ENCODE peak calls at places on chromosomes 11 and 22, in eight cellular contexts. One of them, this sample, is unnamed.

GRCh38 chr11:118914178-118914918 is 11.4 kb downstream of the BCL9L start:
- DNase-seq in iris pigment epithelial cell: no peak
- DNase-seq in stimulated activated CD8-positive, alpha-beta memory T cell treated with anti-CD3 and anti-CD28 coated beads, Interleukin-7, amount 100 ng/mL, for 1 hour: no peak
- DNase-seq in HEK293T: no peak
- DNase-seq in tibial nerve: no peak
- DNase-seq in fibroblast of the conjunctiva: no peak
- DNase-seq in activated CD4-positive, alpha-beta T cell treated with anti-CD3 and anti-CD28 coated beads, Interleukin-2, amount 10 ng/mL, durations not matched to agents 7 days and 5 days: peak; percentile 81
- DNase-seq in DMS153: peak; percentile 36
- DNase-seq in this sample: peak; percentile 54

GRCh38 chr11:61756452-61757212 is 4.2 kb downstream of the MYRF start:
- DNase-seq in fibroblast of the conjunctiva: no peak
- DNase-seq in iris pigment epithelial cell: peak; percentile 56
- DNase-seq in HEK293T: no peak
- DNase-seq in DMS153: no peak
- DNase-seq in tibial nerve: no peak
- DNase-seq in stimulated activated CD8-positive, alpha-beta memory T cell treated with anti-CD3 and anti-CD28 coated beads, Interleukin-7, amount 100 ng/mL, for 1 hour: no peak
- DNase-seq in activated CD4-positive, alpha-beta T cell treated with anti-CD3 and anti-CD28 coated beads, Interleukin-2, amount 10 ng/mL, durations not matched to agents 7 days and 5 days: no peak
- DNase-seq in this sample: no peak

GRCh38 chr11:30018443-30018842 is 1.6 kb upstream of the KCNA4 start:
- DNase-seq in HEK293T: no peak
- DNase-seq in DMS153: no peak
- DNase-seq in tibial nerve: no peak
- DNase-seq in stimulated activated CD8-positive, alpha-beta memory T cell treated with anti-CD3 and anti-CD28 coated beads, Interleukin-7, amount 100 ng/mL, for 1 hour: no peak
- DNase-seq in activated CD4-positive, alpha-beta T cell treated with anti-CD3 and anti-CD28 coated beads, Interleukin-2, amount 10 ng/mL, durations not matched to agents 7 days and 5 days: no peak
- DNase-seq in fibroblast of the conjunctiva: no peak
- DNase-seq in iris pigment epithelial cell: no peak
- DNase-seq in this sample: no peak

GRCh38 chr11:14425621-14426020 is 66.6 kb upstream of the RRAS2 start:
- DNase-seq in stimulated activated CD8-positive, alpha-beta memory T cell treated with anti-CD3 and anti-CD28 coated beads, Interleukin-7, amount 100 ng/mL, for 1 hour: no peak
- DNase-seq in iris pigment epithelial cell: no peak
- DNase-seq in DMS153: no peak
- DNase-seq in fibroblast of the conjunctiva: no peak
- DNase-seq in activated CD4-positive, alpha-beta T cell treated with anti-CD3 and anti-CD28 coated beads, Interleukin-2, amount 10 ng/mL, durations not matched to agents 7 days and 5 days: no peak
- DNase-seq in HEK293T: no peak
- DNase-seq in tibial nerve: no peak
- DNase-seq in this sample: no peak

GRCh38 chr22:30159561-30160353 is 79.5 kb downstream of the HORMAD2 start:
- DNase-seq in activated CD4-positive, alpha-beta T cell treated with anti-CD3 and anti-CD28 coated beads, Interleukin-2, amount 10 ng/mL, durations not matched to agents 7 days and 5 days: no peak
- DNase-seq in DMS153: no peak
- DNase-seq in HEK293T: no peak
- DNase-seq in fibroblast of the conjunctiva: peak; percentile 40
- DNase-seq in iris pigment epithelial cell: peak; percentile 91
- DNase-seq in tibial nerve: no peak
- DNase-seq in stimulated activated CD8-positive, alpha-beta memory T cell treated with anti-CD3 and anti-CD28 coated beads, Interleukin-7, amount 100 ng/mL, for 1 hour: no peak
- DNase-seq in this sample: no peak

GRCh38 chr11:83319346-83319745 is 33.2 kb upstream of the CCDC90B start:
- DNase-seq in HEK293T: no peak
- DNase-seq in iris pigment epithelial cell: no peak
- DNase-seq in tibial nerve: no peak
- DNase-seq in fibroblast of the conjunctiva: no peak
- DNase-seq in activated CD4-positive, alpha-beta T cell treated with anti-CD3 and anti-CD28 coated beads, Interleukin-2, amount 10 ng/mL, durations not matched to agents 7 days and 5 days: no peak
- DNase-seq in stimulated activated CD8-positive, alpha-beta memory T cell treated with anti-CD3 and anti-CD28 coated beads, Interleukin-7, amount 100 ng/mL, for 1 hour: no peak
- DNase-seq in DMS153: no peak
- DNase-seq in this sample: no peak

GRCh38 chr11:96303067-96303466 is 39.9 kb downstream of the MAML2 start:
- DNase-seq in HEK293T: no peak
- DNase-seq in iris pigment epithelial cell: peak; percentile 91
- DNase-seq in tibial nerve: no peak
- DNase-seq in stimulated activated CD8-positive, alpha-beta memory T cell treated with anti-CD3 and anti-CD28 coated beads, Interleukin-7, amount 100 ng/mL, for 1 hour: no peak
- DNase-seq in fibroblast of the conjunctiva: no peak
- DNase-seq in DMS153: no peak
- DNase-seq in activated CD4-positive, alpha-beta T cell treated with anti-CD3 and anti-CD28 coated beads, Interleukin-2, amount 10 ng/mL, durations not matched to agents 7 days and 5 days: no peak
- DNase-seq in this sample: no peak

GRCh38 chr22:42114721-42115120 is 15.9 kb downstream of the CYP2D6 start:
- DNase-seq in iris pigment epithelial cell: peak; percentile 18
- DNase-seq in activated CD4-positive, alpha-beta T cell treated with anti-CD3 and anti-CD28 coated beads, Interleukin-2, amount 10 ng/mL, durations not matched to agents 7 days and 5 days: no peak
- DNase-seq in HEK293T: peak; percentile 23
- DNase-seq in DMS153: no peak
- DNase-seq in fibroblast of the conjunctiva: no peak
- DNase-seq in stimulated activated CD8-positive, alpha-beta memory T cell treated with anti-CD3 and anti-CD28 coated beads, Interleukin-7, amount 100 ng/mL, for 1 hour: no peak
- DNase-seq in tibial nerve: no peak
- DNase-seq in this sample: no peak

GRCh38 chr11:48063424-48063978 is 83.1 kb downstream of the PTPRJ start:
- DNase-seq in stimulated activated CD8-positive, alpha-beta memory T cell treated with anti-CD3 and anti-CD28 coated beads, Interleukin-7, amount 100 ng/mL, for 1 hour: no peak
- DNase-seq in tibial nerve: no peak
- DNase-seq in HEK293T: no peak
- DNase-seq in DMS153: no peak
- DNase-seq in activated CD4-positive, alpha-beta T cell treated with anti-CD3 and anti-CD28 coated beads, Interleukin-2, amount 10 ng/mL, durations not matched to agents 7 days and 5 days: no peak
- DNase-seq in fibroblast of the conjunctiva: peak; percentile 93
- DNase-seq in iris pigment epithelial cell: peak; percentile 98
- DNase-seq in this sample: no peak

GRCh38 chr11:14417975-14418374 is 59.0 kb upstream of the RRAS2 start:
- DNase-seq in fibroblast of the conjunctiva: no peak
- DNase-seq in tibial nerve: no peak
- DNase-seq in stimulated activated CD8-positive, alpha-beta memory T cell treated with anti-CD3 and anti-CD28 coated beads, Interleukin-7, amount 100 ng/mL, for 1 hour: no peak
- DNase-seq in iris pigment epithelial cell: peak; percentile 32
- DNase-seq in activated CD4-positive, alpha-beta T cell treated with anti-CD3 and anti-CD28 coated beads, Interleukin-2, amount 10 ng/mL, durations not matched to agents 7 days and 5 days: no peak
- DNase-seq in DMS153: no peak
- DNase-seq in HEK293T: no peak
- DNase-seq in this sample: no peak

GRCh38 chr11:61022311-61023085 is 51.0 kb downstream of the CD6 start:
- DNase-seq in DMS153: no peak
- DNase-seq in tibial nerve: no peak
- DNase-seq in stimulated activated CD8-positive, alpha-beta memory T cell treated with anti-CD3 and anti-CD28 coated beads, Interleukin-7, amount 100 ng/mL, for 1 hour: no peak
- DNase-seq in fibroblast of the conjunctiva: no peak
- DNase-seq in iris pigment epithelial cell: no peak
- DNase-seq in activated CD4-positive, alpha-beta T cell treated with anti-CD3 and anti-CD28 coated beads, Interleukin-2, amount 10 ng/mL, durations not matched to agents 7 days and 5 days: no peak
- DNase-seq in HEK293T: no peak
- DNase-seq in this sample: peak; percentile 47

GRCh38 chr11:76240666-76241065 is 34.4 kb upstream of the WNT11 start:
- DNase-seq in DMS153: no peak
- DNase-seq in fibroblast of the conjunctiva: no peak
- DNase-seq in tibial nerve: no peak
- DNase-seq in HEK293T: no peak
- DNase-seq in activated CD4-positive, alpha-beta T cell treated with anti-CD3 and anti-CD28 coated beads, Interleukin-2, amount 10 ng/mL, durations not matched to agents 7 days and 5 days: no peak
- DNase-seq in stimulated activated CD8-positive, alpha-beta memory T cell treated with anti-CD3 and anti-CD28 coated beads, Interleukin-7, amount 100 ng/mL, for 1 hour: no peak
- DNase-seq in iris pigment epithelial cell: no peak
- DNase-seq in this sample: no peak

GRCh38 chr11:57311109-57311936 is 13.4 kb downstream of the TNKS1BP1 start:
- DNase-seq in iris pigment epithelial cell: peak; percentile 98
- DNase-seq in activated CD4-positive, alpha-beta T cell treated with anti-CD3 and anti-CD28 coated beads, Interleukin-2, amount 10 ng/mL, durations not matched to agents 7 days and 5 days: peak; percentile 79
- DNase-seq in HEK293T: peak; percentile 31
- DNase-seq in stimulated activated CD8-positive, alpha-beta memory T cell treated with anti-CD3 and anti-CD28 coated beads, Interleukin-7, amount 100 ng/mL, for 1 hour: no peak
- DNase-seq in tibial nerve: peak; percentile 91
- DNase-seq in DMS153: peak; percentile 85
- DNase-seq in fibroblast of the conjunctiva: peak; percentile 99
- DNase-seq in this sample: peak; percentile 47

GRCh38 chr22:40107756-40108437 is 69.8 kb upstream of the TNRC6B start:
- DNase-seq in iris pigment epithelial cell: peak; percentile 34
- DNase-seq in fibroblast of the conjunctiva: peak; percentile 18
- DNase-seq in tibial nerve: no peak
- DNase-seq in HEK293T: no peak
- DNase-seq in stimulated activated CD8-positive, alpha-beta memory T cell treated with anti-CD3 and anti-CD28 coated beads, Interleukin-7, amount 100 ng/mL, for 1 hour: no peak
- DNase-seq in DMS153: no peak
- DNase-seq in activated CD4-positive, alpha-beta T cell treated with anti-CD3 and anti-CD28 coated beads, Interleukin-2, amount 10 ng/mL, durations not matched to agents 7 days and 5 days: peak; percentile 16
- DNase-seq in this sample: no peak

GRCh38 chr22:37571258-37571991 is 8.5 kb downstream of the LGALS2 start:
- DNase-seq in activated CD4-positive, alpha-beta T cell treated with anti-CD3 and anti-CD28 coated beads, Interleukin-2, amount 10 ng/mL, durations not matched to agents 7 days and 5 days: no peak
- DNase-seq in DMS153: no peak
- DNase-seq in fibroblast of the conjunctiva: no peak
- DNase-seq in tibial nerve: no peak
- DNase-seq in HEK293T: no peak
- DNase-seq in iris pigment epithelial cell: no peak
- DNase-seq in stimulated activated CD8-positive, alpha-beta memory T cell treated with anti-CD3 and anti-CD28 coated beads, Interleukin-7, amount 100 ng/mL, for 1 hour: no peak
- DNase-seq in this sample: no peak

GRCh38 chr11:48043998-48044512 is 63.7 kb downstream of the PTPRJ start:
- DNase-seq in activated CD4-positive, alpha-beta T cell treated with anti-CD3 and anti-CD28 coated beads, Interleukin-2, amount 10 ng/mL, durations not matched to agents 7 days and 5 days: no peak
- DNase-seq in fibroblast of the conjunctiva: no peak
- DNase-seq in tibial nerve: no peak
- DNase-seq in iris pigment epithelial cell: no peak
- DNase-seq in DMS153: no peak
- DNase-seq in stimulated activated CD8-positive, alpha-beta memory T cell treated with anti-CD3 and anti-CD28 coated beads, Interleukin-7, amount 100 ng/mL, for 1 hour: no peak
- DNase-seq in HEK293T: no peak
- DNase-seq in this sample: no peak

GRCh38 chr22:33568934-33569496 is 351.3 kb downstream of the LARGE1 start:
- DNase-seq in stimulated activated CD8-positive, alpha-beta memory T cell treated with anti-CD3 and anti-CD28 coated beads, Interleukin-7, amount 100 ng/mL, for 1 hour: no peak
- DNase-seq in HEK293T: no peak
- DNase-seq in fibroblast of the conjunctiva: no peak
- DNase-seq in tibial nerve: no peak
- DNase-seq in activated CD4-positive, alpha-beta T cell treated with anti-CD3 and anti-CD28 coated beads, Interleukin-2, amount 10 ng/mL, durations not matched to agents 7 days and 5 days: no peak
- DNase-seq in DMS153: no peak
- DNase-seq in iris pigment epithelial cell: no peak
- DNase-seq in this sample: no peak

GRCh38 chr11:2754008-2754407 is 54.2 kb upstream of the KCNQ1OT1 start:
- DNase-seq in fibroblast of the conjunctiva: no peak
- DNase-seq in activated CD4-positive, alpha-beta T cell treated with anti-CD3 and anti-CD28 coated beads, Interleukin-2, amount 10 ng/mL, durations not matched to agents 7 days and 5 days: no peak
- DNase-seq in HEK293T: no peak
- DNase-seq in iris pigment epithelial cell: no peak
- DNase-seq in DMS153: no peak
- DNase-seq in tibial nerve: no peak
- DNase-seq in stimulated activated CD8-positive, alpha-beta memory T cell treated with anti-CD3 and anti-CD28 coated beads, Interleukin-7, amount 100 ng/mL, for 1 hour: no peak
- DNase-seq in this sample: no peak

GRCh38 chr22:23117890-23118646 is 23.7 kb downstream of the RSPH14 start:
- DNase-seq in fibroblast of the conjunctiva: no peak
- DNase-seq in DMS153: no peak
- DNase-seq in tibial nerve: no peak
- DNase-seq in HEK293T: no peak
- DNase-seq in activated CD4-positive, alpha-beta T cell treated with anti-CD3 and anti-CD28 coated beads, Interleukin-2, amount 10 ng/mL, durations not matched to agents 7 days and 5 days: no peak
- DNase-seq in iris pigment epithelial cell: no peak
- DNase-seq in stimulated activated CD8-positive, alpha-beta memory T cell treated with anti-CD3 and anti-CD28 coated beads, Interleukin-7, amount 100 ng/mL, for 1 hour: no peak
- DNase-seq in this sample: no peak

GRCh38 chr11:106011481-106011880 is 10.6 kb downstream of the MSANTD4 start:
- DNase-seq in activated CD4-positive, alpha-beta T cell treated with anti-CD3 and anti-CD28 coated beads, Interleukin-2, amount 10 ng/mL, durations not matched to agents 7 days and 5 days: no peak
- DNase-seq in HEK293T: no peak
- DNase-seq in fibroblast of the conjunctiva: no peak
- DNase-seq in tibial nerve: no peak
- DNase-seq in iris pigment epithelial cell: peak; percentile 59
- DNase-seq in DMS153: no peak
- DNase-seq in stimulated activated CD8-positive, alpha-beta memory T cell treated with anti-CD3 and anti-CD28 coated beads, Interleukin-7, amount 100 ng/mL, for 1 hour: no peak
- DNase-seq in this sample: no peak

GRCh38 chr22:45631140-45631539 is 40.5 kb upstream of the ATXN10 start:
- DNase-seq in activated CD4-positive, alpha-beta T cell treated with anti-CD3 and anti-CD28 coated beads, Interleukin-2, amount 10 ng/mL, durations not matched to agents 7 days and 5 days: no peak
- DNase-seq in HEK293T: no peak
- DNase-seq in stimulated activated CD8-positive, alpha-beta memory T cell treated with anti-CD3 and anti-CD28 coated beads, Interleukin-7, amount 100 ng/mL, for 1 hour: no peak
- DNase-seq in tibial nerve: no peak
- DNase-seq in DMS153: no peak
- DNase-seq in fibroblast of the conjunctiva: no peak
- DNase-seq in iris pigment epithelial cell: no peak
- DNase-seq in this sample: no peak

GRCh38 chr11:8800498-8801110 is 110.4 kb upstream of the AKIP1 start:
- DNase-seq in DMS153: no peak
- DNase-seq in iris pigment epithelial cell: no peak
- DNase-seq in HEK293T: no peak
- DNase-seq in activated CD4-positive, alpha-beta T cell treated with anti-CD3 and anti-CD28 coated beads, Interleukin-2, amount 10 ng/mL, durations not matched to agents 7 days and 5 days: no peak
- DNase-seq in tibial nerve: no peak
- DNase-seq in stimulated activated CD8-positive, alpha-beta memory T cell treated with anti-CD3 and anti-CD28 coated beads, Interleukin-7, amount 100 ng/mL, for 1 hour: no peak
- DNase-seq in fibroblast of the conjunctiva: no peak
- DNase-seq in this sample: no peak

This sample was measured in stimulated activated naive CD4-positive, alpha-beta T cell treated with Interleukin-2 at 50 U/mL for 16 hours.